ENCODE peak calls at places on chromosomes 11 and 22, in nine cellular contexts. H, D, B, X, C, R, T, N and K are unnamed samples.

GRCh38 chr11:79439430-79439892 is 1.4 kb downstream of the TENM4 start:
- DNase-seq in H (no peak), D (peak), B (no peak), X (no peak), C (no peak), R (no peak), T (no peak), N (no peak), K (no peak)

GRCh38 chr11:4531666-4532065 is 13.3 kb upstream of the OR52M1 start:
- DNase-seq in H (no peak), D (no peak), B (no peak), X (no peak), C (no peak), R (no peak), T (no peak), N (no peak), K (peak)

GRCh38 chr11:44305643-44306468 is 4.1 kb downstream of the ALX4 start:
- DNase-seq in H (no peak), D (peak), B (peak), X (peak), C (no peak), R (no peak), T (no peak), N (peak), K (no peak)

GRCh38 chr22:29073618-29074275 is 912 bp downstream of the KREMEN1 start:
- DNase-seq in H (peak), D (peak), B (peak), X (no peak), C (peak), R (peak), T (no peak), N (no peak), K (peak)

GRCh38 chr11:45169310-45170072 is 23.1 kb downstream of the PRDM11 start:
- DNase-seq in H (no peak), D (no peak), B (no peak), X (no peak), C (no peak), R (no peak), T (no peak), N (no peak), K (no peak)

GRCh38 chr11:64809781-64810241 is 540 bp downstream of the MEN1 start:
- DNase-seq in H (no peak), D (peak), B (peak), X (peak), C (no peak), R (peak), T (peak), N (no peak), K (no peak)

GRCh38 chr22:35275580-35275979 is 18.3 kb downstream of the HMGXB4 start:
- DNase-seq in H (no peak), D (no peak), B (no peak), X (no peak), C (no peak), R (no peak), T (no peak), N (no peak), K (no peak)

GRCh38 chr11:35272391-35272821 is 133.4 kb downstream of the CD44 start:
- DNase-seq in H (no peak), D (no peak), B (no peak), X (peak), C (no peak), R (no peak), T (no peak), N (no peak), K (no peak)

GRCh38 chr22:50189849-50190181 is 4.1 kb downstream of the TRABD start:
- DNase-seq in H (no peak), D (no peak), B (no peak), X (no peak), C (no peak), R (no peak), T (no peak), N (no peak), K (no peak)

GRCh38 chr11:110450246-110450645 is 20.5 kb downstream of the FDX1 start:
- DNase-seq in H (no peak), D (no peak), B (no peak), X (no peak), C (no peak), R (no peak), T (no peak), N (no peak), K (no peak)

GRCh38 chr11:71913716-71914115 is 14.7 kb downstream of the XNDC1N start:
- DNase-seq in H (no peak), D (no peak), B (no peak), X (no peak), C (no peak), R (no peak), T (no peak), N (no peak), K (no peak)

GRCh38 chr11:9016916-9017642 is 13.3 kb upstream of the NRIP3 start:
- DNase-seq in H (no peak), D (no peak), B (no peak), X (no peak), C (no peak), R (no peak), T (no peak), N (peak), K (no peak)

GRCh38 chr11:100963375-100963774 is 166.2 kb downstream of the PGR start:
- DNase-seq in H (no peak), D (no peak), B (no peak), X (no peak), C (no peak), R (no peak), T (peak), N (peak), K (no peak)

GRCh38 chr11:106021181-106021966 is 666 bp downstream of the MSANTD4 start:
- DNase-seq in H (peak), D (no peak), B (no peak), X (peak), C (no peak), R (no peak), T (peak), N (no peak), K (no peak)

GRCh38 chr11:20991471-20991870 is 322.1 kb downstream of the NELL1 start:
- DNase-seq in H (no peak), D (no peak), B (no peak), X (no peak), C (no peak), R (no peak), T (no peak), N (no peak), K (no peak)

GRCh38 chr11:12070446-12071267 is 39.7 kb upstream of the MICAL2 start:
- DNase-seq in H (no peak), D (no peak), B (no peak), X (no peak), C (no peak), R (no peak), T (no peak), N (no peak), K (no peak)

GRCh38 chr11:31809543-31809856 is 1.6 kb downstream of the PAX6 start:
- DNase-seq in H (no peak), D (no peak), B (no peak), X (no peak), C (no peak), R (no peak), T (no peak), N (no peak), K (no peak)

GRCh38 chr22:23831781-23832180 is 7.0 kb downstream of the DERL3 start:
- DNase-seq in H (no peak), D (no peak), B (peak), X (no peak), C (no peak), R (no peak), T (no peak), N (no peak), K (no peak)

GRCh38 chr11:73137262-73137941 is 4.7 kb downstream of the FCHSD2 start:
- DNase-seq in H (no peak), D (no peak), B (no peak), X (no peak), C (no peak), R (no peak), T (no peak), N (no peak), K (no peak)

GRCh38 chr22:46050916-46051614 is 74.1 kb upstream of the WNT7B start:
- DNase-seq in H (no peak), D (no peak), B (peak), X (no peak), C (peak), R (no peak), T (no peak), N (no peak), K (no peak)

GRCh38 chr11:1844221-1845094 is 5.7 kb downstream of the TNNI2 start:
- DNase-seq in H (no peak), D (no peak), B (peak), X (peak), C (peak), R (no peak), T (peak), N (no peak), K (no peak)

GRCh38 chr11:112523477-112523876 is 262.8 kb upstream of the PLET1 start:
- DNase-seq in H (no peak), D (peak), B (no peak), X (no peak), C (peak), R (no peak), T (no peak), N (no peak), K (peak)

GRCh38 chr11:118640332-118641154 is 33.1 kb downstream of the PHLDB1 start:
- DNase-seq in H (no peak), D (no peak), B (no peak), X (no peak), C (no peak), R (no peak), T (no peak), N (no peak), K (no peak)

GRCh38 chr22:33854724-33855123 is 65.6 kb downstream of the LARGE1 start:
- DNase-seq in H (no peak), D (no peak), B (no peak), X (no peak), C (no peak), R (no peak), T (no peak), N (no peak), K (no peak)

GRCh38 chr22:24120029-24120428 is 61.3 kb upstream of the SUSD2 start:
- DNase-seq in H (no peak), D (no peak), B (no peak), X (no peak), C (peak), R (no peak), T (no peak), N (no peak), K (no peak)

GRCh38 chr11:66159585-66159984 is 89.5 kb downstream of the PACS1 start:
- DNase-seq in H (no peak), D (no peak), B (no peak), X (no peak), C (no peak), R (no peak), T (no peak), N (no peak), K (no peak)

GRCh38 chr11:20022363-20023081 is 137.8 kb downstream of the DBX1 start:
- DNase-seq in H (no peak), D (peak), B (no peak), X (no peak), C (no peak), R (peak), T (peak), N (peak), K (peak)

GRCh38 chr11:18064450-18065048 is 18.5 kb upstream of the TPH1 start:
- DNase-seq in H (no peak), D (no peak), B (no peak), X (no peak), C (no peak), R (no peak), T (no peak), N (no peak), K (no peak)

GRCh38 chr11:102289510-102290078 is 27.7 kb upstream of the BIRC3 start:
- DNase-seq in H (no peak), D (no peak), B (no peak), X (no peak), C (no peak), R (no peak), T (no peak), N (no peak), K (no peak)

GRCh38 chr22:19109198-19110063 is 12.8 kb downstream of the DGCR2 start:
- DNase-seq in H (no peak), D (no peak), B (no peak), X (peak), C (no peak), R (no peak), T (peak), N (peak), K (no peak)

GRCh38 chr11:116553482-116553881 is 219.3 kb downstream of the BUD13 start:
- DNase-seq in H (no peak), D (no peak), B (no peak), X (no peak), C (no peak), R (no peak), T (no peak), N (no peak), K (no peak)
- TF ChIP-seq CTCF in H (no peak), D (peak), B (no peak), X (no peak), C (no peak), R (peak), T (no peak), N (no peak), K (no peak)

GRCh38 chr11:116513894-116514293 is 258.9 kb downstream of the BUD13 start:
- DNase-seq in H (no peak), D (peak), B (peak), X (no peak), C (peak), R (peak), T (peak), N (peak), K (peak)
- TF ChIP-seq CTCF in H (peak), D (peak), B (no peak), X (peak), C (peak), R (peak), T (peak), N (peak), K (peak)

DNA sequence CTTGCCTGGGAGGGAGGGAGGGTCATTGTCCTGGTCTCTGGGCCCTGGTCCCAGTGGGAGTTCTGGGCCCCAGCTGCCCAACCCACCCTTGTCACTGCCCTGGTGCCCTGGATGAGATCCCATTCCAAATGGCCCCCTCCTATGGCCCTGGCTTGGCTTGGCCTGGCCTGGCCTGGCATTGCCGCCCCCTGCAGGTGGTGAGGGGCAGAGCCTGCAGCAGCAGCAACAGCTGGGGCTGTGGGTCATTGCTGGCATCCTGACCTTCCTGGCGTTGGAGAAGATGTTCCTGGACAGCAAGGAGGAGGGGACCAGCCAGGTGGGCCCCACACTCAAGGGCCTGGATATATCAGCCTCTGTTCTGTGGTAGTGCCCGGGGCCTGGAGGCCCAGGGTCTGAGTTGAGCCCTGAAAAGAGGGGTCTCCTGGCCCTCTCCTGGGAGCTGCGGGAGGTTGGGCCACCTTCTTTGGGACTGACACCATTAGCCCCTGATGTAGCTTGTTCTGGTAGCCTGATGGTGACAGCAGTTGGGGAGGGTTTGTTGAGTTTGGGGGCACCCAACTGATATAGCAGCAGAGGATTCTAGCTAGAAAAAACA is 3.9 kb downstream of the SLC39A13 start:
- DNase-seq in H (no peak), D (peak), B (peak), X (peak), C (peak), R (peak), T (peak), N (no peak), K (peak)
- TF ChIP-seq CTCF in H (peak), D (peak), B (peak), X (peak), C (peak), R (peak), T (peak), N (peak), K (peak)

GRCh38 chr11:98453378-98453777 is 567.4 kb upstream of the CNTN5 start:
- DNase-seq in H (no peak), D (no peak), B (no peak), X (no peak), C (no peak), R (no peak), T (no peak), N (no peak), K (no peak)

GRCh38 chr11:98456281-98456680 is 564.5 kb upstream of the CNTN5 start:
- DNase-seq in H (no peak), D (no peak), B (no peak), X (no peak), C (no peak), R (no peak), T (no peak), N (no peak), K (no peak)

DNA sequence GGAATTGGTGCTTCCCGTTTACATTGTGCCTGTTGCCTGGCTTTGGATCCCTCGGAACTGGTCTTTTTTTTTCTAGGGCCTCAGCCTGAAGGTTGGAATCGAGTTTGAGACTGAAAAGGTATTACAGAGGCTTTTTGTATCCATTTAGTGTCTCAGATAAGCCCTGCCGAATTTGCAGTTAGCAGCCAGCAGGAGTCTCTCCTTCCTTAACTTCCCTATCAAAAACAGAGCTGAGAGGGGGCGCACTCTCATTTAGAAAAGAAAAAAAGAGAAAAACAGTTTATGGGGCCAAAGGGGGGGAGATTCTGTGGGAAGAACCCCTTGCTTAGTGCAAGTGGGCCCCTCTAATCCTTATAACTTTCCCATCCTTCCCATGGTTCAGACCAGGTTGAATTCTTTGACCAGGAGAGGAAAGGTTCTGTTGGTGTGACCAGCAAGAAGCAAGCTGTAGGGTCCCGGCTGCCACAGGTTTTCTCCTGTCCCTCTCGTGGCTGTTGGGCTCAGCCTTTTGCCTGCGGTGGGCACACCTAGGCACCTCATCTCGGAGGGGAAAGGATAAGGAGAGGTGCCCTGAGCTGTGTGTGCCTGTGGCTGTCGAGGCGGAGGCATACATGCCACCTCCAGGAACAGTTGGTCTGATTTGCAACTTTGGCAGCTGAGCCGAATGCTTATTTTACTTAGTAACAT is 565.1 kb upstream of the CNTN5 start:
- DNase-seq in H (no peak), D (no peak), B (no peak), X (no peak), C (no peak), R (peak), T (no peak), N (no peak), K (no peak)
- TF ChIP-seq CTCF in H (no peak), D (no peak), B (no peak), X (no peak), C (no peak), R (peak), T (peak), N (no peak), K (peak)